ENCODE peak calls at places on chromosomes 5 and 9, in ten cellular contexts. One of them, this sample, is unnamed.

GRCh38 chr9:70868044-70868443 is 253.4 kb downstream of the TRPM3 start:
- DNase-seq in stimulated activated CD4-positive, alpha-beta T cell treated with anti-CD3 and anti-CD28 coated beads, TNF-alpha, amount 100 ng/mL, for 1 hour: no peak
- DNase-seq in M059J: no peak
- DNase-seq in C1 segment of cervical spinal cord: no peak
- DNase-seq in AG08395: no peak
- DNase-seq in Right ventricle myocardium superior: no peak
- DNase-seq in tibial artery: no peak
- DNase-seq in HTR-8/SVneo: no peak
- DNase-seq in effector memory CD4-positive, alpha-beta T cell: no peak
- DNase-seq in NCI-H1417: no peak
- DNase-seq in this sample: no peak

GRCh38 chr9:84323777-84324317 is 16.7 kb downstream of the SLC28A3 start:
- DNase-seq in stimulated activated CD4-positive, alpha-beta T cell treated with anti-CD3 and anti-CD28 coated beads, TNF-alpha, amount 100 ng/mL, for 1 hour: no peak
- DNase-seq in M059J: no peak
- DNase-seq in C1 segment of cervical spinal cord: no peak
- DNase-seq in AG08395: no peak
- DNase-seq in Right ventricle myocardium superior: no peak
- DNase-seq in tibial artery: no peak
- DNase-seq in HTR-8/SVneo: no peak
- DNase-seq in effector memory CD4-positive, alpha-beta T cell: no peak
- DNase-seq in NCI-H1417: no peak
- DNase-seq in this sample: no peak

GRCh38 chr5:35813456-35813855 is 43.2 kb upstream of the IL7R start:
- DNase-seq in stimulated activated CD4-positive, alpha-beta T cell treated with anti-CD3 and anti-CD28 coated beads, TNF-alpha, amount 100 ng/mL, for 1 hour: no peak
- DNase-seq in M059J: peak
- DNase-seq in C1 segment of cervical spinal cord: no peak
- DNase-seq in AG08395: no peak
- DNase-seq in Right ventricle myocardium superior: no peak
- DNase-seq in tibial artery: no peak
- DNase-seq in HTR-8/SVneo: no peak
- DNase-seq in effector memory CD4-positive, alpha-beta T cell: no peak
- DNase-seq in NCI-H1417: no peak
- DNase-seq in this sample: no peak

GRCh38 chr5:73370076-73370475 is 78.5 kb downstream of the FOXD1 start:
- DNase-seq in stimulated activated CD4-positive, alpha-beta T cell treated with anti-CD3 and anti-CD28 coated beads, TNF-alpha, amount 100 ng/mL, for 1 hour: no peak
- DNase-seq in M059J: no peak
- DNase-seq in C1 segment of cervical spinal cord: no peak
- DNase-seq in AG08395: no peak
- DNase-seq in Right ventricle myocardium superior: no peak
- DNase-seq in tibial artery: no peak
- DNase-seq in HTR-8/SVneo: no peak
- DNase-seq in effector memory CD4-positive, alpha-beta T cell: no peak
- DNase-seq in NCI-H1417: no peak
- DNase-seq in this sample: no peak

GRCh38 chr5:151086192-151086869 is 5.5 kb upstream of the TNIP1 start:
- DNase-seq in stimulated activated CD4-positive, alpha-beta T cell treated with anti-CD3 and anti-CD28 coated beads, TNF-alpha, amount 100 ng/mL, for 1 hour: no peak
- DNase-seq in M059J: no peak
- DNase-seq in C1 segment of cervical spinal cord: no peak
- DNase-seq in AG08395: no peak
- DNase-seq in Right ventricle myocardium superior: no peak
- DNase-seq in tibial artery: no peak
- DNase-seq in HTR-8/SVneo: no peak
- DNase-seq in effector memory CD4-positive, alpha-beta T cell: no peak
- DNase-seq in NCI-H1417: no peak
- DNase-seq in this sample: no peak

GRCh38 chr9:89422151-89422918 is 75.6 kb downstream of the SEMA4D start:
- DNase-seq in stimulated activated CD4-positive, alpha-beta T cell treated with anti-CD3 and anti-CD28 coated beads, TNF-alpha, amount 100 ng/mL, for 1 hour: peak
- DNase-seq in M059J: peak
- DNase-seq in C1 segment of cervical spinal cord: no peak
- DNase-seq in AG08395: peak
- DNase-seq in Right ventricle myocardium superior: no peak
- DNase-seq in tibial artery: no peak
- DNase-seq in HTR-8/SVneo: peak
- DNase-seq in effector memory CD4-positive, alpha-beta T cell: peak
- DNase-seq in NCI-H1417: no peak
- DNase-seq in this sample: no peak

GRCh38 chr5:179819296-179820126 is 1.2 kb upstream of the SQSTM1 start:
- DNase-seq in stimulated activated CD4-positive, alpha-beta T cell treated with anti-CD3 and anti-CD28 coated beads, TNF-alpha, amount 100 ng/mL, for 1 hour: peak
- DNase-seq in M059J: peak
- DNase-seq in C1 segment of cervical spinal cord: peak
- DNase-seq in AG08395: peak
- DNase-seq in Right ventricle myocardium superior: peak
- DNase-seq in tibial artery: peak
- DNase-seq in HTR-8/SVneo: peak
- DNase-seq in effector memory CD4-positive, alpha-beta T cell: peak
- DNase-seq in NCI-H1417: peak
- DNase-seq in this sample: peak

GRCh38 chr5:1640276-1640898 is 116.6 kb upstream of the LPCAT1 start:
- DNase-seq in stimulated activated CD4-positive, alpha-beta T cell treated with anti-CD3 and anti-CD28 coated beads, TNF-alpha, amount 100 ng/mL, for 1 hour: no peak
- DNase-seq in M059J: no peak
- DNase-seq in C1 segment of cervical spinal cord: no peak
- DNase-seq in AG08395: no peak
- DNase-seq in Right ventricle myocardium superior: no peak
- DNase-seq in tibial artery: peak
- DNase-seq in HTR-8/SVneo: no peak
- DNase-seq in effector memory CD4-positive, alpha-beta T cell: no peak
- DNase-seq in NCI-H1417: no peak
- DNase-seq in this sample: no peak

GRCh38 chr5:167877924-167878323 is 413.5 kb upstream of the WWC1 start:
- DNase-seq in stimulated activated CD4-positive, alpha-beta T cell treated with anti-CD3 and anti-CD28 coated beads, TNF-alpha, amount 100 ng/mL, for 1 hour: no peak
- DNase-seq in M059J: no peak
- DNase-seq in C1 segment of cervical spinal cord: no peak
- DNase-seq in AG08395: no peak
- DNase-seq in Right ventricle myocardium superior: no peak
- DNase-seq in tibial artery: no peak
- DNase-seq in HTR-8/SVneo: no peak
- DNase-seq in effector memory CD4-positive, alpha-beta T cell: no peak
- DNase-seq in NCI-H1417: no peak
- DNase-seq in this sample: no peak

GRCh38 chr5:10729320-10730133 is 31.5 kb downstream of the DAP start:
- DNase-seq in stimulated activated CD4-positive, alpha-beta T cell treated with anti-CD3 and anti-CD28 coated beads, TNF-alpha, amount 100 ng/mL, for 1 hour: no peak
- DNase-seq in M059J: peak
- DNase-seq in C1 segment of cervical spinal cord: no peak
- DNase-seq in AG08395: no peak
- DNase-seq in Right ventricle myocardium superior: peak
- DNase-seq in tibial artery: no peak
- DNase-seq in HTR-8/SVneo: no peak
- DNase-seq in effector memory CD4-positive, alpha-beta T cell: no peak
- DNase-seq in NCI-H1417: no peak
- DNase-seq in this sample: no peak

GRCh38 chr5:81830602-81831001 is 79.7 kb upstream of the SSBP2 start:
- DNase-seq in stimulated activated CD4-positive, alpha-beta T cell treated with anti-CD3 and anti-CD28 coated beads, TNF-alpha, amount 100 ng/mL, for 1 hour: no peak
- DNase-seq in M059J: no peak
- DNase-seq in C1 segment of cervical spinal cord: no peak
- DNase-seq in AG08395: no peak
- DNase-seq in Right ventricle myocardium superior: no peak
- DNase-seq in tibial artery: no peak
- DNase-seq in HTR-8/SVneo: no peak
- DNase-seq in effector memory CD4-positive, alpha-beta T cell: no peak
- DNase-seq in NCI-H1417: no peak
- DNase-seq in this sample: no peak

GRCh38 chr5:83570916-83571315 is 99.4 kb downstream of the VCAN start:
- DNase-seq in stimulated activated CD4-positive, alpha-beta T cell treated with anti-CD3 and anti-CD28 coated beads, TNF-alpha, amount 100 ng/mL, for 1 hour: no peak
- DNase-seq in M059J: peak
- DNase-seq in C1 segment of cervical spinal cord: no peak
- DNase-seq in AG08395: no peak
- DNase-seq in Right ventricle myocardium superior: no peak
- DNase-seq in tibial artery: no peak
- DNase-seq in HTR-8/SVneo: no peak
- DNase-seq in effector memory CD4-positive, alpha-beta T cell: no peak
- DNase-seq in NCI-H1417: no peak
- DNase-seq in this sample: no peak

GRCh38 chr9:31140316-31140715 is 1244.1 kb upstream of the ACO1 start:
- DNase-seq in stimulated activated CD4-positive, alpha-beta T cell treated with anti-CD3 and anti-CD28 coated beads, TNF-alpha, amount 100 ng/mL, for 1 hour: no peak
- DNase-seq in M059J: peak
- DNase-seq in C1 segment of cervical spinal cord: no peak
- DNase-seq in AG08395: no peak
- DNase-seq in Right ventricle myocardium superior: no peak
- DNase-seq in tibial artery: no peak
- DNase-seq in HTR-8/SVneo: no peak
- DNase-seq in effector memory CD4-positive, alpha-beta T cell: no peak
- DNase-seq in NCI-H1417: no peak
- DNase-seq in this sample: no peak

GRCh38 chr9:84140535-84141101 is 160.0 kb downstream of the RMI1 start:
- DNase-seq in stimulated activated CD4-positive, alpha-beta T cell treated with anti-CD3 and anti-CD28 coated beads, TNF-alpha, amount 100 ng/mL, for 1 hour: no peak
- DNase-seq in M059J: peak
- DNase-seq in C1 segment of cervical spinal cord: no peak
- DNase-seq in AG08395: no peak
- DNase-seq in Right ventricle myocardium superior: peak
- DNase-seq in tibial artery: no peak
- DNase-seq in HTR-8/SVneo: no peak
- DNase-seq in effector memory CD4-positive, alpha-beta T cell: no peak
- DNase-seq in NCI-H1417: peak
- DNase-seq in this sample: peak

GRCh38 chr5:8908055-8908683 is 637.7 kb downstream of the SEMA5A start:
- DNase-seq in stimulated activated CD4-positive, alpha-beta T cell treated with anti-CD3 and anti-CD28 coated beads, TNF-alpha, amount 100 ng/mL, for 1 hour: no peak
- DNase-seq in M059J: peak
- DNase-seq in C1 segment of cervical spinal cord: no peak
- DNase-seq in AG08395: peak
- DNase-seq in Right ventricle myocardium superior: no peak
- DNase-seq in tibial artery: no peak
- DNase-seq in HTR-8/SVneo: peak
- DNase-seq in effector memory CD4-positive, alpha-beta T cell: no peak
- DNase-seq in NCI-H1417: peak
- DNase-seq in this sample: no peak

GRCh38 chr5:60959156-60959555 is 14.2 kb downstream of the NDUFAF2 start:
- DNase-seq in stimulated activated CD4-positive, alpha-beta T cell treated with anti-CD3 and anti-CD28 coated beads, TNF-alpha, amount 100 ng/mL, for 1 hour: no peak
- DNase-seq in M059J: peak
- DNase-seq in C1 segment of cervical spinal cord: no peak
- DNase-seq in AG08395: peak
- DNase-seq in Right ventricle myocardium superior: no peak
- DNase-seq in tibial artery: no peak
- DNase-seq in HTR-8/SVneo: peak
- DNase-seq in effector memory CD4-positive, alpha-beta T cell: no peak
- DNase-seq in NCI-H1417: no peak
- DNase-seq in this sample: peak

GRCh38 chr9:38318755-38319495 is 73.6 kb upstream of the ALDH1B1 start:
- DNase-seq in stimulated activated CD4-positive, alpha-beta T cell treated with anti-CD3 and anti-CD28 coated beads, TNF-alpha, amount 100 ng/mL, for 1 hour: no peak
- DNase-seq in M059J: peak
- DNase-seq in C1 segment of cervical spinal cord: no peak
- DNase-seq in AG08395: no peak
- DNase-seq in Right ventricle myocardium superior: no peak
- DNase-seq in tibial artery: no peak
- DNase-seq in HTR-8/SVneo: no peak
- DNase-seq in effector memory CD4-positive, alpha-beta T cell: no peak
- DNase-seq in NCI-H1417: no peak
- DNase-seq in this sample: no peak

GRCh38 chr9:93072383-93072795 is 13.9 kb downstream of the SUSD3 start:
- DNase-seq in stimulated activated CD4-positive, alpha-beta T cell treated with anti-CD3 and anti-CD28 coated beads, TNF-alpha, amount 100 ng/mL, for 1 hour: no peak
- DNase-seq in M059J: peak
- DNase-seq in C1 segment of cervical spinal cord: no peak
- DNase-seq in AG08395: no peak
- DNase-seq in Right ventricle myocardium superior: peak
- DNase-seq in tibial artery: no peak
- DNase-seq in HTR-8/SVneo: no peak
- DNase-seq in effector memory CD4-positive, alpha-beta T cell: no peak
- DNase-seq in NCI-H1417: no peak
- DNase-seq in this sample: peak

GRCh38 chr5:177124486-177124991 is 9.0 kb upstream of the NSD1 start:
- DNase-seq in stimulated activated CD4-positive, alpha-beta T cell treated with anti-CD3 and anti-CD28 coated beads, TNF-alpha, amount 100 ng/mL, for 1 hour: no peak
- DNase-seq in M059J: no peak
- DNase-seq in C1 segment of cervical spinal cord: no peak
- DNase-seq in AG08395: no peak
- DNase-seq in Right ventricle myocardium superior: no peak
- DNase-seq in tibial artery: no peak
- DNase-seq in HTR-8/SVneo: no peak
- DNase-seq in effector memory CD4-positive, alpha-beta T cell: no peak
- DNase-seq in NCI-H1417: no peak
- DNase-seq in this sample: peak

GRCh38 chr9:100083448-100084144 is 15.2 kb downstream of the ERP44 start:
- DNase-seq in stimulated activated CD4-positive, alpha-beta T cell treated with anti-CD3 and anti-CD28 coated beads, TNF-alpha, amount 100 ng/mL, for 1 hour: no peak
- DNase-seq in M059J: no peak
- DNase-seq in C1 segment of cervical spinal cord: no peak
- DNase-seq in AG08395: no peak
- DNase-seq in Right ventricle myocardium superior: no peak
- DNase-seq in tibial artery: no peak
- DNase-seq in HTR-8/SVneo: no peak
- DNase-seq in effector memory CD4-positive, alpha-beta T cell: no peak
- DNase-seq in NCI-H1417: no peak
- DNase-seq in this sample: no peak

GRCh38 chr5:135993248-135993893 is 35.4 kb upstream of the TGFBI start:
- DNase-seq in stimulated activated CD4-positive, alpha-beta T cell treated with anti-CD3 and anti-CD28 coated beads, TNF-alpha, amount 100 ng/mL, for 1 hour: no peak
- DNase-seq in M059J: peak
- DNase-seq in C1 segment of cervical spinal cord: no peak
- DNase-seq in AG08395: no peak
- DNase-seq in Right ventricle myocardium superior: no peak
- DNase-seq in tibial artery: no peak
- DNase-seq in HTR-8/SVneo: no peak
- DNase-seq in effector memory CD4-positive, alpha-beta T cell: no peak
- DNase-seq in NCI-H1417: no peak
- DNase-seq in this sample: no peak

GRCh38 chr5:141877478-141878185 is 578 bp downstream of the PCDH1 start:
- DNase-seq in stimulated activated CD4-positive, alpha-beta T cell treated with anti-CD3 and anti-CD28 coated beads, TNF-alpha, amount 100 ng/mL, for 1 hour: no peak
- DNase-seq in M059J: peak
- DNase-seq in C1 segment of cervical spinal cord: no peak
- DNase-seq in AG08395: no peak
- DNase-seq in Right ventricle myocardium superior: no peak
- DNase-seq in tibial artery: peak
- DNase-seq in HTR-8/SVneo: no peak
- DNase-seq in effector memory CD4-positive, alpha-beta T cell: no peak
- DNase-seq in NCI-H1417: peak
- DNase-seq in this sample: no peak

GRCh38 chr5:113546711-113547159 is 33.2 kb downstream of the YTHDC2 start:
- DNase-seq in stimulated activated CD4-positive, alpha-beta T cell treated with anti-CD3 and anti-CD28 coated beads, TNF-alpha, amount 100 ng/mL, for 1 hour: no peak
- DNase-seq in M059J: peak
- DNase-seq in C1 segment of cervical spinal cord: no peak
- DNase-seq in AG08395: peak
- DNase-seq in Right ventricle myocardium superior: no peak
- DNase-seq in tibial artery: no peak
- DNase-seq in HTR-8/SVneo: no peak
- DNase-seq in effector memory CD4-positive, alpha-beta T cell: no peak
- DNase-seq in NCI-H1417: no peak
- DNase-seq in this sample: no peak

GRCh38 chr9:79255681-79256080 is 316.1 kb upstream of the TLE4 start:
- DNase-seq in stimulated activated CD4-positive, alpha-beta T cell treated with anti-CD3 and anti-CD28 coated beads, TNF-alpha, amount 100 ng/mL, for 1 hour: no peak
- DNase-seq in M059J: peak
- DNase-seq in C1 segment of cervical spinal cord: no peak
- DNase-seq in AG08395: no peak
- DNase-seq in Right ventricle myocardium superior: no peak
- DNase-seq in tibial artery: no peak
- DNase-seq in HTR-8/SVneo: no peak
- DNase-seq in effector memory CD4-positive, alpha-beta T cell: no peak
- DNase-seq in NCI-H1417: peak
- DNase-seq in this sample: no peak

GRCh38 chr9:19901586-19901985 is 112.7 kb upstream of the SLC24A2 start:
- DNase-seq in stimulated activated CD4-positive, alpha-beta T cell treated with anti-CD3 and anti-CD28 coated beads, TNF-alpha, amount 100 ng/mL, for 1 hour: no peak
- DNase-seq in M059J: no peak
- DNase-seq in C1 segment of cervical spinal cord: no peak
- DNase-seq in AG08395: no peak
- DNase-seq in Right ventricle myocardium superior: no peak
- DNase-seq in tibial artery: no peak
- DNase-seq in HTR-8/SVneo: no peak
- DNase-seq in effector memory CD4-positive, alpha-beta T cell: no peak
- DNase-seq in NCI-H1417: no peak
- DNase-seq in this sample: no peak

GRCh38 chr5:168300377-168301182 is 9.1 kb downstream of the WWC1 start:
- DNase-seq in stimulated activated CD4-positive, alpha-beta T cell treated with anti-CD3 and anti-CD28 coated beads, TNF-alpha, amount 100 ng/mL, for 1 hour: no peak
- DNase-seq in M059J: no peak
- DNase-seq in C1 segment of cervical spinal cord: no peak
- DNase-seq in AG08395: no peak
- DNase-seq in Right ventricle myocardium superior: no peak
- DNase-seq in tibial artery: no peak
- DNase-seq in HTR-8/SVneo: no peak
- DNase-seq in effector memory CD4-positive, alpha-beta T cell: no peak
- DNase-seq in NCI-H1417: peak
- DNase-seq in this sample: no peak

GRCh38 chr5:138178516-138179276 is at the start of the genes BRD8 and KIF20A:
- DNase-seq in stimulated activated CD4-positive, alpha-beta T cell treated with anti-CD3 and anti-CD28 coated beads, TNF-alpha, amount 100 ng/mL, for 1 hour: peak
- DNase-seq in M059J: peak
- DNase-seq in C1 segment of cervical spinal cord: peak
- DNase-seq in AG08395: peak
- DNase-seq in Right ventricle myocardium superior: peak
- DNase-seq in tibial artery: peak
- DNase-seq in HTR-8/SVneo: peak
- DNase-seq in effector memory CD4-positive, alpha-beta T cell: peak
- DNase-seq in NCI-H1417: peak
- DNase-seq in this sample: peak

GRCh38 chr5:174338204-174339010 is 292.9 kb downstream of the NSG2 start:
- DNase-seq in stimulated activated CD4-positive, alpha-beta T cell treated with anti-CD3 and anti-CD28 coated beads, TNF-alpha, amount 100 ng/mL, for 1 hour: no peak
- DNase-seq in M059J: peak
- DNase-seq in C1 segment of cervical spinal cord: no peak
- DNase-seq in AG08395: no peak
- DNase-seq in Right ventricle myocardium superior: no peak
- DNase-seq in tibial artery: no peak
- DNase-seq in HTR-8/SVneo: no peak
- DNase-seq in effector memory CD4-positive, alpha-beta T cell: no peak
- DNase-seq in NCI-H1417: no peak
- DNase-seq in this sample: no peak